ENCODE peak calls at places on chromosomes 13 and 19, in six cellular contexts. E is EL, C is fibroblast of the conjunctiva, N is NCI-H1092 treated with DMSO at 0.1 percent for 48 hours, Y is AG09309, S is tibial artery. O is an unnamed sample.

GRCh38 chr13:52738719-52739467 is 727 bp downstream of the CNMD start:
- DNase-seq in Y (no peak), N (no peak), S (no peak), E (no peak), C (no peak), O (peak; percentile 84)

GRCh38 chr13:38483623-38484022 is 134.0 kb downstream of the UFM1 start:
- DNase-seq in C (no peak), N (no peak), S (no peak), Y (no peak), E (no peak), O (no peak)

GRCh38 chr19:6714749-6715555 is 5.5 kb downstream of the C3 start:
- DNase-seq in S (no peak), C (no peak), Y (no peak), N (no peak), E (no peak), O (no peak)

GRCh38 chr19:1026189-1027019 is at the start of gene CNN2:
- DNase-seq in S (peak; percentile 77), N (no peak), C (no peak), E (peak; percentile 81), Y (no peak), O (no peak)

GRCh38 chr13:97905517-97905916 is 48.0 kb upstream of the IPO5 start:
- DNase-seq in S (no peak), E (no peak), C (no peak), N (no peak), Y (no peak), O (no peak)

GRCh38 chr13:73201601-73202000 is 142.8 kb downstream of the KLF5 start:
- DNase-seq in E (peak; percentile 49), S (no peak), C (no peak), N (no peak), Y (no peak), O (no peak)

GRCh38 chr13:72504026-72504925 is 223.2 kb downstream of the MZT1 start:
- DNase-seq in S (no peak), N (peak; percentile 62), E (peak; percentile 29), Y (no peak), C (no peak), O (no peak)

GRCh38 chr13:74217816-74218215 is 83.6 kb upstream of the KLF12 start:
- DNase-seq in Y (no peak), S (no peak), C (peak; percentile 36), E (peak; percentile 93), N (no peak), O (no peak)

GRCh38 chr13:114286808-114287207 is 5.4 kb downstream of the UPF3A start:
- DNase-seq in N (no peak), Y (no peak), E (peak; percentile 87), S (no peak), C (no peak), O (no peak)

GRCh38 chr13:33381906-33382305 is 96.4 kb upstream of the STARD13 start:
- DNase-seq in C (no peak), N (no peak), Y (no peak), E (no peak), S (no peak), O (no peak)

GRCh38 chr19:17617807-17618192 is 62.4 kb downstream of the COLGALT1 start:
- DNase-seq in Y (no peak), S (no peak), N (no peak), C (no peak), E (no peak), O (no peak)

GRCh38 chr13:94209110-94209509 is 270.4 kb downstream of the DCT start:
- DNase-seq in C (no peak), S (no peak), Y (no peak), N (peak; percentile 54), E (no peak), O (no peak)

GRCh38 chr13:30480292-30480947 is 14.7 kb upstream of the HMGB1 start:
- DNase-seq in N (no peak), E (no peak), C (no peak), S (no peak), Y (no peak), O (no peak)

GRCh38 chr13:51249254-51249653 is 27.1 kb downstream of the FAM124A start:
- DNase-seq in S (no peak), C (no peak), N (no peak), E (no peak), Y (no peak), O (no peak)

GRCh38 chr13:31930901-31931522 is 100.6 kb upstream of the FRY start:
- DNase-seq in E (no peak), Y (no peak), N (no peak), S (no peak), C (no peak), O (no peak)

GRCh38 chr13:106376411-106377112 is 158.9 kb downstream of the EFNB2 start:
- DNase-seq in S (no peak), N (no peak), E (peak; percentile 96), C (peak; percentile 65), Y (peak; percentile 76), O (no peak)

GRCh38 chr13:45546410-45546765 is 69.2 kb downstream of the ERICH6B start:
- DNase-seq in N (no peak), Y (no peak), E (no peak), C (no peak), S (no peak), O (peak; percentile 37)

GRCh38 chr13:111847964-111848363 is 219.0 kb upstream of the SOX1 start:
- DNase-seq in C (no peak), N (no peak), S (no peak), Y (no peak), E (no peak), O (peak; percentile 2)

GRCh38 chr13:29847501-29847983 is 2.9 kb downstream of the UBL3 start:
- DNase-seq in Y (no peak), S (no peak), C (no peak), E (peak; percentile 76), N (peak; percentile 16), O (no peak)

GRCh38 chr19:43599635-43600295 is 3.4 kb downstream of the ZNF576 start:
- DNase-seq in N (no peak), E (no peak), Y (no peak), C (no peak), S (no peak), O (no peak)

GRCh38 chr13:65744761-65745160 is 1485.4 kb downstream of the PCDH9 start:
- DNase-seq in Y (peak; percentile 38), C (peak; percentile 83), E (peak; percentile 27), S (no peak), N (no peak), O (no peak)

GRCh38 chr13:111114362-111115050 is 604 bp upstream of the ARHGEF7 start:
- DNase-seq in S (peak; percentile 61), Y (no peak), C (no peak), E (peak; percentile 43), N (peak; percentile 72), O (peak; percentile 91)

GRCh38 chr13:32905063-32905863 is 111.0 kb upstream of the KL start:
- DNase-seq in C (no peak), Y (no peak), S (no peak), E (peak; percentile 52), N (no peak), O (no peak)

GRCh38 chr13:99267927-99268326 is 9.7 kb upstream of the GPR18 start:
- DNase-seq in E (no peak), Y (no peak), S (no peak), C (no peak), N (no peak), O (no peak)

GRCh38 chr19:51524661-51525264 is 6.7 kb downstream of the SIGLEC6 start:
- DNase-seq in N (no peak), S (no peak), E (no peak), C (no peak), Y (no peak), O (peak; percentile 85)

GRCh38 chr19:1173160-1173844 is 766 bp downstream of the SBNO2 start:
- DNase-seq in C (no peak), N (no peak), Y (no peak), E (no peak), S (no peak), O (no peak)

GRCh38 chr13:105678072-105678471 is 857.4 kb downstream of the EFNB2 start:
- DNase-seq in N (no peak), S (no peak), Y (no peak), E (no peak), C (no peak), O (no peak)

GRCh38 chr19:10219678-10220077 is 11.5 kb downstream of the S1PR2 start:
- DNase-seq in E (peak; percentile 55), Y (no peak), S (no peak), N (no peak), C (no peak), O (no peak)

GRCh38 chr13:40776681-40777165 is 5.7 kb upstream of the MRPS31 start:
- DNase-seq in Y (no peak), C (no peak), E (peak; percentile 79), N (no peak), S (no peak), O (no peak)

GRCh38 chr19:28472843-28473242 is 740.1 kb downstream of the UQCRFS1 start:
- DNase-seq in S (peak; percentile 44), C (no peak), N (no peak), E (peak; percentile 10), Y (no peak), O (no peak)

GRCh38 chr19:36573948-36574726 is 1.0 kb upstream of the ZNF529 start:
- DNase-seq in C (no peak), N (no peak), E (no peak), Y (no peak), S (no peak), O (no peak)

GRCh38 chr13:51885651-51886050 is 23.9 kb downstream of the CCDC70 start:
- DNase-seq in C (no peak), E (no peak), N (no peak), Y (no peak), S (no peak), O (no peak)